ENCODE peak calls at places on chromosomes 13 and 19, in seven cellular contexts. T is body of pancreas, A is breast epithelium, N is H1, B is psoas muscle, C is brain microvascular endothelial cell, J is A549. Q is an unnamed sample.

GRCh38 chr19:33040994-33041827 is 23.5 kb downstream of the RHPN2 start:
- DNase-seq in T (peak), A (no peak), C (no peak), B (no peak), N (no peak), J (peak), Q (no peak)

GRCh38 chr13:60019119-60019993 is 144.4 kb downstream of the DIAPH3 start:
- DNase-seq in T (no peak), A (no peak), N (no peak), C (no peak), B (no peak), J (no peak), Q (no peak)

GRCh38 chr19:1843646-1844394 is 4.5 kb downstream of the REXO1 start:
- DNase-seq in J (no peak), C (no peak), A (no peak), N (no peak), B (no peak), T (no peak), Q (no peak)

GRCh38 chr13:77833331-77833863 is 85.2 kb downstream of the EDNRB start:
- DNase-seq in T (no peak), B (no peak), J (no peak), C (no peak), A (no peak), N (no peak), Q (no peak)

GRCh38 chr19:7831452-7831851 is 1.4 kb downstream of the EVI5L start:
- DNase-seq in B (no peak), A (no peak), T (no peak), J (peak), N (peak), C (no peak), Q (no peak)

GRCh38 chr13:22357132-22357531 is 686.3 kb downstream of the FGF9 start:
- DNase-seq in C (no peak), J (no peak), A (no peak), B (no peak), T (no peak), N (no peak), Q (no peak)

GRCh38 chr13:101417501-101417900 is 1.2 kb upstream of the NALCN start:
- DNase-seq in J (no peak), T (no peak), B (no peak), C (no peak), N (no peak), A (no peak), Q (no peak)

GRCh38 chr19:43725468-43725867 is 9.6 kb downstream of the IRGC start:
- DNase-seq in T (no peak), C (no peak), A (no peak), B (no peak), N (no peak), J (no peak), Q (no peak)

GRCh38 chr13:44972956-44973581 is 16.2 kb downstream of the NUFIP1 start:
- DNase-seq in B (no peak), T (no peak), A (no peak), J (peak), N (no peak), C (no peak), Q (no peak)

GRCh38 chr13:98307744-98308524 is 130.9 kb upstream of the RNF113B start:
- DNase-seq in A (no peak), C (no peak), T (peak), J (no peak), B (no peak), N (no peak), Q (no peak)

GRCh38 chr13:25300861-25301346 is 521 bp upstream of the NUP58 start:
- DNase-seq in T (no peak), J (no peak), B (peak), C (no peak), N (no peak), A (no peak), Q (no peak)

GRCh38 chr19:32339988-32340874 is 5.2 kb upstream of the ZNF507 start:
- DNase-seq in A (no peak), B (peak), T (peak), C (peak), J (peak), N (peak), Q (no peak)

GRCh38 chr13:81990652-81991051 is 1649.7 kb upstream of the SPRY2 start:
- DNase-seq in A (no peak), B (no peak), T (no peak), C (no peak), J (no peak), N (no peak), Q (no peak)

GRCh38 chr13:113408562-113408961 is 44.6 kb upstream of the GRTP1 start:
- DNase-seq in J (no peak), T (no peak), N (no peak), B (no peak), A (no peak), C (no peak), Q (no peak)

GRCh38 chr13:48783181-48783630 is 129.5 kb downstream of the CYSLTR2 start:
- DNase-seq in J (peak), B (peak), C (peak), A (peak), T (peak), N (no peak), Q (no peak)

GRCh38 chr19:30387311-30388115 is 15.3 kb downstream of the ZNF536 start:
- DNase-seq in T (no peak), N (peak), J (no peak), A (no peak), C (no peak), B (no peak), Q (no peak)

GRCh38 chr19:7871530-7872305 is 2.5 kb downstream of the PRR36 start:
- DNase-seq in J (peak), T (peak), B (peak), A (peak), C (peak), N (peak), Q (peak)

GRCh38 chr13:35143123-35143522 is 201.1 kb downstream of the NBEA start:
- DNase-seq in B (no peak), A (no peak), C (no peak), T (no peak), N (no peak), J (no peak), Q (no peak)

GRCh38 chr19:800360-801029 is 3.2 kb downstream of the PTBP1 start:
- DNase-seq in A (peak), J (no peak), T (peak), N (no peak), B (peak), C (no peak), Q (no peak)

GRCh38 chr13:40515702-40516101 is 150.7 kb downstream of the FOXO1 start:
- DNase-seq in J (no peak), N (no peak), T (no peak), A (no peak), C (no peak), B (no peak), Q (no peak)

GRCh38 chr19:33444238-33444992 is 70.9 kb downstream of the CEBPG start:
- DNase-seq in T (no peak), A (no peak), C (no peak), J (no peak), B (no peak), N (no peak), Q (no peak)

GRCh38 chr13:84400711-84401110 is 518.4 kb upstream of the SLITRK1 start:
- DNase-seq in T (no peak), J (no peak), C (peak), B (no peak), A (no peak), N (no peak), Q (peak)

GRCh38 chr19:3803986-3804385 is 17.8 kb upstream of the MATK start:
- DNase-seq in J (no peak), N (no peak), B (no peak), C (no peak), T (no peak), A (no peak), Q (no peak)

GRCh38 chr19:3804429-3804828 is 18.2 kb upstream of the MATK start:
- DNase-seq in T (no peak), A (no peak), J (no peak), N (no peak), C (no peak), B (no peak), Q (no peak)

GRCh38 chr19:3803114-3803888 is 17.1 kb upstream of the MATK start:
- DNase-seq in N (no peak), B (no peak), A (no peak), J (no peak), T (no peak), C (no peak), Q (no peak)

GRCh38 chr19:3798137-3798536 is 12.0 kb upstream of the MATK start:
- DNase-seq in J (no peak), A (no peak), N (no peak), C (no peak), B (no peak), T (no peak), Q (no peak)

DNA sequence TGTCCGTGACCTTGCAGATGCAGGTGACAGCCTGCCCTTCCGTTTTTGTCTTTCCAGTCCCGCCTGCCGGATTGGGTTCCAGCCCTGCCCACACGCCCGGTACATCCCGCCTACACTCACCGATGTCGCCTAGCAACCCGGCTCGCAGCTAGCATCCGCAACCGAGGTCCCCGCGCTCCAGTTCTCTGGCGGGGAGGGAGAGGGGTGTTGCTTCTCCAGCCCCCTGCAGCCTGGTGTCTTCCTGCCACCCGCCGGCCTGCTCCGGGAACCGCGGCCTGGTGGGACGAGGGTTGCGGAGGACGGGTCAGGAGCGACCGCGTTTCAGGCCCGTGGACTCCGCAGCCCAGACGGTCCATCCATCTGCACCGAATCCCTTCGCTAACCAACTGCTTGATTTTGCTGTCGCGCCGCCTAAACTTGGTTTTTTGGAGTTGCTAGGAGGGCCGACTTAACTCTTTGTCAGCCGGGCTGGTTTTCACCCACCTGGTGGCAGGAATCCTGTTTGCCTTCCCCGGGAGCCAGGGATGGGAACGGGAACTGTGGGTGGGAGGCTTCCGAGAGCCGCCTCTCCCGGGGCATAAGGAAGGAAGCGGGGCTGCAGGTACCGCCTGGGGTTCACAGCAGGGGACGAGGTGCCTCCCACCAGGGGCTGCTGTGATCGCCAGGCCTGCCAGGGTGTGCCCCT is 15.4 kb upstream of the MATK start:
- DNase-seq in B (no peak), N (peak), C (peak), J (no peak), A (peak), T (peak), Q (no peak)
- TF ChIP-seq CTCF in B (no peak), N (peak), C (peak), J (no peak), A (no peak), T (no peak), Q (peak)

DNA sequence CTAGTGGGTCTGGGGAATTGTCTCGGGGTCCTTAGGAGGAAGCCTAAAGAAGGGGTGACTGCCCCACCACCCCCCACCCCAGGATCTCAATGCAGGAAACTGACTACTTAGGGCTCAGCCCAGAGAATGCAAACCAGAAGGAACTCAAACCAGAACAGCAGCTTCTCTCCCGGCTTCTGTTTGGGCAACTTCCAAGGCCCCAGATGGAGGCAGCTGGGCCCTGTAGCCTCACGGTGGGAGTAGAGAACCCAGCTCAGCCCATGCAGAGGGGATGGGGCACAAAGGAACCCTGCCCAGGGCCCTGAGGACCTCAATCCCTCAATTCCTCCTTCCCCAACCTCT is 2.3 kb downstream of the ADGRE5 start:
- DNase-seq in T (no peak), B (no peak), A (no peak), N (no peak), C (no peak), J (no peak), Q (no peak)
- H3K4me3 ChIP-seq in T (no peak), B (peak), A (peak), N (no peak), C (no peak), J (no peak), Q (no peak)

GRCh38 chr13:103510007-103510406 is 443.8 kb upstream of the SLC10A2 start:
- DNase-seq in J (no peak), B (no peak), N (no peak), T (no peak), C (no peak), A (no peak), Q (no peak)
- TF ChIP-seq CTCF in J (no peak), B (no peak), N (peak), T (no peak), C (no peak), A (no peak), Q (no peak)

GRCh38 chr19:45773384-45773783 is 4.3 kb upstream of the SIX5 start:
- DNase-seq in T (peak), N (no peak), C (no peak), B (no peak), J (no peak), A (no peak), Q (no peak)

GRCh38 chr19:45774765-45775164 is 5.7 kb upstream of the SIX5 start:
- DNase-seq in N (peak), B (no peak), J (peak), T (peak), A (no peak), C (no peak), Q (no peak)

GRCh38 chr19:45772130-45772880 is 3.3 kb upstream of the SIX5 start:
- DNase-seq in B (no peak), C (no peak), T (peak), A (no peak), J (no peak), N (no peak), Q (no peak)

GRCh38 chr19:45771331-45771933 is 2.4 kb upstream of the SIX5 start:
- DNase-seq in A (no peak), J (no peak), T (peak), B (no peak), N (peak), C (no peak), Q (no peak)

GRCh38 chr19:45772912-45773311 is 3.9 kb upstream of the SIX5 start:
- DNase-seq in N (no peak), J (no peak), A (no peak), T (no peak), C (no peak), B (no peak), Q (no peak)
- H3K4me3 ChIP-seq in N (no peak), J (no peak), A (no peak), T (no peak), C (no peak), B (no peak), Q (no peak)

GRCh38 chr13:57857945-57858344 is 226.4 kb downstream of the PCDH17 start:
- DNase-seq in T (no peak), N (no peak), J (no peak), C (no peak), B (no peak), A (no peak), Q (no peak)
- TF ChIP-seq CTCF in T (no peak), N (no peak), J (no peak), C (no peak), B (no peak), A (no peak), Q (no peak)

GRCh38 chr19:17937371-17937900 is 4.6 kb downstream of the CCDC124 start:
- DNase-seq in J (no peak), T (no peak), C (no peak), B (no peak), N (no peak), A (no peak), Q (no peak)

GRCh38 chr19:17932485-17933338 is at the start of gene CCDC124:
- DNase-seq in T (peak), A (peak), J (peak), C (peak), B (peak), N (peak), Q (peak)

GRCh38 chr19:17938092-17938845 is 5.5 kb downstream of the CCDC124 start:
- DNase-seq in B (peak), N (peak), A (peak), J (peak), T (peak), C (peak), Q (peak)

GRCh38 chr19:17933414-17934129 is 757 bp downstream of the CCDC124 start:
- DNase-seq in B (no peak), N (no peak), C (peak), J (no peak), T (no peak), A (no peak), Q (peak)

GRCh38 chr19:17936379-17936778 is 3.6 kb downstream of the CCDC124 start:
- DNase-seq in T (no peak), C (no peak), A (no peak), B (no peak), J (no peak), N (no peak), Q (no peak)
- H3K4me3 ChIP-seq in T (no peak), C (no peak), A (no peak), B (no peak), J (no peak), N (no peak), Q (no peak)